ENCODE peak calls at places on chromosomes 2 and 18, in six cellular contexts. V is right atrium auricular region; D is PC-3; P is HepG2; X is CD8-positive, alpha-beta T cell; U is endothelial cell of umbilical vein. Q is an unnamed sample. For H3K4me1, the result is how much of the 10 kb centered on the place peaks cover.

GRCh38 chr18:13136056-13136688 is 82.4 kb upstream of the LDLRAD4 start:
- DNase-seq in V (no peak), D (no peak), P (no peak), X (peak), U (no peak), Q (no peak)

GRCh38 chr2:138237657-138238384 is 263.7 kb upstream of the SPOPL start:
- DNase-seq in V (no peak), D (no peak), P (no peak), X (no peak), U (peak), Q (no peak)

GRCh38 chr2:16663121-16663905 is 2.3 kb downstream of the CYRIA start:
- DNase-seq in V (no peak), D (no peak), P (no peak), X (no peak), U (no peak), Q (no peak)

GRCh38 chr2:45269149-45269793 is 260.0 kb upstream of the SIX2 start:
- DNase-seq in V (no peak), D (peak), P (no peak), X (no peak), U (peak), Q (no peak)

GRCh38 chr18:35526476-35527120 is 28.8 kb upstream of the INO80C start:
- DNase-seq in V (no peak), D (no peak), P (no peak), X (no peak), U (no peak), Q (no peak)

GRCh38 chr2:228869601-228870264 is 401.4 kb downstream of the PID1 start:
- DNase-seq in V (no peak), D (no peak), P (no peak), X (no peak), U (no peak), Q (no peak)

GRCh38 chr2:3712841-3713503 is 9.6 kb downstream of the DCDC2C start:
- DNase-seq in V (no peak), D (no peak), P (no peak), X (no peak), U (no peak), Q (no peak)

GRCh38 chr2:164766931-164767330 is 74.7 kb downstream of the COBLL1 start:
- DNase-seq in V (no peak), D (no peak), P (peak), X (no peak), U (no peak), Q (no peak)

GRCh38 chr2:212595036-212595654 is 56.5 kb upstream of the ERBB4 start:
- DNase-seq in V (no peak), D (peak), P (peak), X (no peak), U (no peak), Q (no peak)

GRCh38 chr2:47230418-47230817 is 75.3 kb upstream of the STPG4 start:
- DNase-seq in V (peak), D (no peak), P (no peak), X (no peak), U (no peak), Q (peak)

GRCh38 chr2:169693344-169693743 is 861 bp downstream of the CFAP210 start:
- DNase-seq in V (no peak), D (peak), P (peak), X (no peak), U (peak), Q (no peak)

GRCh38 chr2:26458365-26459042 is 19.4 kb downstream of the OTOF start:
- DNase-seq in V (no peak), D (no peak), P (no peak), X (no peak), U (no peak), Q (peak)

GRCh38 chr18:45249306-45249705 is 366.0 kb upstream of the SLC14A2 start:
- DNase-seq in V (no peak), D (no peak), P (no peak), X (no peak), U (no peak), Q (no peak)

GRCh38 chr2:240325006-240325653 is 110.3 kb upstream of the GPC1 start:
- DNase-seq in V (no peak), D (no peak), P (no peak), X (no peak), U (no peak), Q (no peak)

GRCh38 chr2:152244241-152244640 is 68.7 kb upstream of the STAM2 start:
- DNase-seq in V (no peak), D (no peak), P (no peak), X (no peak), U (no peak), Q (no peak)

GRCh38 chr2:7026740-7027139 is 109.5 kb downstream of the RNF144A start:
- DNase-seq in V (no peak), D (no peak), P (no peak), X (no peak), U (peak), Q (no peak)

GRCh38 chr2:211845346-211846030 is 693.1 kb downstream of the ERBB4 start:
- DNase-seq in V (no peak), D (no peak), P (no peak), X (no peak), U (no peak), Q (no peak)

GRCh38 chr2:76415821-76416220 is 705.1 kb upstream of the GCFC2 start:
- DNase-seq in V (no peak), D (no peak), P (no peak), X (no peak), U (no peak), Q (no peak)

GRCh38 chr2:71513721-71514120 is 60.4 kb downstream of the DYSF start:
- DNase-seq in V (no peak), D (no peak), P (no peak), X (no peak), U (no peak), Q (peak)

GRCh38 chr2:120013569-120014223 is 819 bp downstream of the EPB41L5 start:
- DNase-seq in V (no peak), D (peak), P (no peak), X (no peak), U (peak), Q (no peak)

GRCh38 chr2:120016800-120017199 is 3.9 kb downstream of the EPB41L5 start:
- DNase-seq in V (no peak), D (no peak), P (no peak), X (no peak), U (no peak), Q (no peak)

GRCh38 chr2:120014231-120014990 is 1.5 kb downstream of the EPB41L5 start:
- DNase-seq in V (no peak), D (no peak), P (no peak), X (no peak), U (no peak), Q (no peak)

GRCh38 chr2:120012363-120012762 is 514 bp upstream of the EPB41L5 start:
- DNase-seq in V (no peak), D (no peak), P (no peak), X (no peak), U (no peak), Q (no peak)

DNA sequence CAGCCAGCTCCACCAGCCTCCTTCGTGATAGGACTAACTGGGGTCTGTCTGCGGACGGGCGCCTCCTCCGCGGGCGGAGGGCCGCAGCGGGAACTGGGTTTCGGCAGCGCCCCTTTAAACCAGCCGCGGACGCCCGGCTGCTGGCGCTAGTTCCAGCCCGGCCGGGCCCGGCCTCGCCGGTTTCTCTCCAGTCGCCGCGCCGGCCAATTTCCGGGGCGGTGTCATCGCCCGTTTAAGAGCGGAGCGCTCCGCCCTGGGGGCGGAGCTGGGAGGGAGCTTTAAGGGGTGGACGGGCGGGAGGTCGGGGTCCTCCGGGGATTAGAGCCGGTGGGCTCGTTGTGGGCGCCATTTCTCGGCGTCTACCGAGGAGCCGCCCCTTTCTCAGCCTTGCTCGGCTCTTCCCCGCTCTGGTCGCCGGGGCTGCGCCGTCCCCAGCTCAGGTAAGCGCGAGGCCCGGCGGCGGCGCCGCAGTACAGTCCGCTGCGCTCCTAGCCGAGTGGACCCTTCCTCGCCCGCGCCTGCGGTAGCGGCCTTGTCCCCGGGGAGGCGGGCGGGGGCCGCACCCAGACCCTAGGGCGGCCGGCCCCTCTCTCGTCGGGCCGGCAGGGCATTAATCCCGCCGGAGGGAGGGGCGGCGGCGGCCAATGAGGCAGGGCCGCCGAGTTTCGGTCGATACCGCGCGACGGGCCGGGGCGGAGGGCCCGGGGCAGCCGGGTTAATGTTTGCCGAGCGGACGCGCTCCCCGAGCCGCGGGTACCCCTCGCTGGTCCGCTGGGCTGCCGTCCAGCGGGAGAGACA is at the start of gene EPB41L5:
- DNase-seq in V (peak), D (peak), P (peak), X (peak), U (peak), Q (peak)
- H3K4me3 ChIP-seq in V (peak), D (peak), P (peak), X (peak), U (peak), Q (peak)

GRCh38 chr2:134397146-134397896 is 143.4 kb downstream of the MGAT5 start:
- DNase-seq in V (no peak), D (no peak), P (no peak), X (no peak), U (no peak), Q (no peak)
- H3K4me1 ChIP-seq in V (under half), D (under half), P (under half), X (under half), U (half or more), Q (under half)

DNA sequence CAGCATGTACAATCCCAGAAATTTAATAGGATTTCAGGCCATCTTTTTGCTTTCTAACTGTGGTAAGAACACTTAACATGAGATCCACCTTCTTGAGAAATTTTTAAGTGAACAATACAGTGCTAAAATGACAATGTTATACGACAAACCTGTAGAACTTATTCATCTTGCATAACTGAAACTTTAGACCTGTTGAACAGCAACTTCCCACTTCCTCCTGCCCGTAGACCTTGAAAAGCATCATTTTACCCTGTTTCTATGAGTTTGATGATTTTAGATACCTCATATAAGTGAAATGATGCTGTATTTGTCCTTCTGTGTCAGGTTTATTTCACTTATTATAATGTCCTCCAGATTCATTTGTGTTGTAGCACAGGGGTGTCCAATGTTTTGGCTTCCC is 128.2 kb downstream of the CD226 start:
- DNase-seq in V (no peak), D (no peak), P (no peak), X (no peak), U (no peak), Q (no peak)
- H3K4me3 ChIP-seq in V (no peak), D (no peak), P (no peak), X (no peak), U (no peak), Q (no peak)

GRCh38 chr2:109030870-109031480 is 42.0 kb upstream of the EDAR start:
- DNase-seq in V (no peak), D (no peak), P (no peak), X (no peak), U (no peak), Q (no peak)

GRCh38 chr2:109031481-109032228 is 42.6 kb upstream of the EDAR start:
- DNase-seq in V (no peak), D (peak), P (peak), X (peak), U (peak), Q (no peak)

GRCh38 chr2:109029444-109030193 is 40.6 kb upstream of the EDAR start:
- DNase-seq in V (no peak), D (no peak), P (no peak), X (no peak), U (no peak), Q (no peak)

GRCh38 chr2:109033171-109033570 is 44.2 kb upstream of the EDAR start:
- DNase-seq in V (no peak), D (no peak), P (no peak), X (no peak), U (no peak), Q (no peak)

DNA sequence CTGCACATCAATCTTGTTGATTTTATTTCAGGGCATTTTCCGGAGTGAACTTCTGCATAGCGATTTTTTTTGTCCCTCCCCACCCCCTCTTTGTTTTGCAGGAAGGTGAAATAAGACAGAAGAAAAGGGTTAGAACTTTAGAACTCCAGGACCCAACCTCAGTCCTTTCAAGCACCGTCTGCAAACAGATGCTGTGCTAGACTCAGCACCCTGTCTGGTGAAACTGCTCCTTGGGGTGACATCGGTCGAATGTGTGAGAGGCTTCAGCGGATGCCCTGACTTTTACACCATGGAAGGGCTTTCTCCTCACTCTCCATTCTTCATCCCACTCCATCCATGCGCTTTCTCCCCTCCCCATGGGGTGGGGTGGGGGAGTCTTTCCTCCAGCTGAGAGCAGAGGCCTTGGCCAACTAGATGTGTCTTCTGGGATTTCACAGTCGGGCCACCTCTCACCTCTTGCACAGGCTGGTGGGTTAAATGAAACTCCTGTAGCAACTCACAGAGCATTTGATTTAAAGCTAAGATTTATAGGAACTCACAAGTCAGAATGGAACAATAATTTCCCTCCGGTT is 43.3 kb upstream of the EDAR start:
- DNase-seq in V (no peak), D (no peak), P (no peak), X (peak), U (no peak), Q (no peak)
- H3K4me1 ChIP-seq in V (under half), D (under half), P (under half), X (half or more), U (under half), Q (under half)

GRCh38 chr2:108621689-108622681 is 87.7 kb downstream of the LIMS1 start:
- DNase-seq in V (no peak), D (no peak), P (no peak), X (no peak), U (no peak), Q (no peak)

GRCh38 chr2:108619916-108620620 is 85.8 kb downstream of the LIMS1 start:
- DNase-seq in V (no peak), D (no peak), P (no peak), X (no peak), U (no peak), Q (no peak)

GRCh38 chr2:108623616-108624015 is 89.3 kb downstream of the LIMS1 start:
- DNase-seq in V (no peak), D (peak), P (no peak), X (no peak), U (no peak), Q (no peak)

GRCh38 chr2:108621087-108621559 is 86.9 kb downstream of the LIMS1 start:
- DNase-seq in V (no peak), D (peak), P (no peak), X (peak), U (peak), Q (no peak)

GRCh38 chr2:108620656-108621055 is 86.4 kb downstream of the LIMS1 start:
- DNase-seq in V (no peak), D (no peak), P (no peak), X (no peak), U (peak), Q (no peak)
- H3K4me3 ChIP-seq in V (no peak), D (no peak), P (no peak), X (no peak), U (no peak), Q (no peak)

DNA sequence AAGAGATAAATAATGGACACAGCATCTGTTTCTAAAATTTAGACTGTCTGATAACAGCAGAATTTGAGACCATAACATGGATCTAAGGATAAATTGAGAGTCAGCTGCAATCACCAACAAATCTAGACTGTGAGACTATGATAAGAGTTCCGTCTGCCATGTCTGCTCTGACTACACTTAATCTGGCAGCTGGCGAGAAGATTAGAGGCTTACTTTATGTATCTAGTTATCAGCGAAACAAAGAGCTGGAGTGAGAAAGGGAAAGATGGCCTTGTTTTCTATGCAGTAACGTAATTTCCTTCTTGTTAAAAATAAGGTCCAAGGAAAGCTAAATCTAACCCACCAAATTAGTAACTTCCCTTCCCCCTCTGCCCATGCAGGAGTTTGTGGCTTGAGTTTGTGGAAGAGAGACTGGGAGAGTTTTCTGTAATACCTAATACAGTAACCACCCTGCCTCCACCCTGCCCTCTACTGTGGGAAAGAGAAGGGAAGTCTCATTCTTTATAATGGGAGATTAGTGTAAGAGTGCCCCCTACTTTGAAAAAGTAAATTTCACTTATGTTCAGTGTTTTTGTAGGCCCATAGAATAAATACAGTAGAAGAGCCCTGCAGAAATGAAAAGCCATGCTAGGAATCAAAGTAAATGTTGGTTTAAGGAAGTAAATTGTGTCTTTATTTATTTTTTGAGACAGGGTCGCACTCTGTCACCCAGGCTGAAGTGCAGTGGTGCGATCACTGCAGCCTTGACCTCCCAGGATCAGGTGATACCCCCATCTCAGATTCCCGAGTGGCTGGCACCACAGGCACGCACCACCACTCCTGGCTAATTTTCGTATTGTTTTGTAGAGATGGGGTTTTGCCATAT is 27.5 kb downstream of the EML4 start:
- DNase-seq in V (peak), D (peak), P (peak), X (no peak), U (peak), Q (no peak)
- H3K4me1 ChIP-seq in V (under half), D (under half), P (half or more), X (half or more), U (under half), Q (under half)

GRCh38 chr2:128263902-128264331 is 54.8 kb downstream of the HS6ST1 start:
- DNase-seq in V (no peak), D (no peak), P (no peak), X (no peak), U (no peak), Q (no peak)

GRCh38 chr2:128261245-128262128 is 57.2 kb downstream of the HS6ST1 start:
- DNase-seq in V (no peak), D (no peak), P (no peak), X (no peak), U (no peak), Q (no peak)

GRCh38 chr2:128260239-128261138 is 58.2 kb downstream of the HS6ST1 start:
- DNase-seq in V (peak), D (peak), P (peak), X (no peak), U (peak), Q (peak)

GRCh38 chr2:128264881-128265607 is 53.6 kb downstream of the HS6ST1 start:
- DNase-seq in V (peak), D (no peak), P (no peak), X (no peak), U (no peak), Q (no peak)

DNA sequence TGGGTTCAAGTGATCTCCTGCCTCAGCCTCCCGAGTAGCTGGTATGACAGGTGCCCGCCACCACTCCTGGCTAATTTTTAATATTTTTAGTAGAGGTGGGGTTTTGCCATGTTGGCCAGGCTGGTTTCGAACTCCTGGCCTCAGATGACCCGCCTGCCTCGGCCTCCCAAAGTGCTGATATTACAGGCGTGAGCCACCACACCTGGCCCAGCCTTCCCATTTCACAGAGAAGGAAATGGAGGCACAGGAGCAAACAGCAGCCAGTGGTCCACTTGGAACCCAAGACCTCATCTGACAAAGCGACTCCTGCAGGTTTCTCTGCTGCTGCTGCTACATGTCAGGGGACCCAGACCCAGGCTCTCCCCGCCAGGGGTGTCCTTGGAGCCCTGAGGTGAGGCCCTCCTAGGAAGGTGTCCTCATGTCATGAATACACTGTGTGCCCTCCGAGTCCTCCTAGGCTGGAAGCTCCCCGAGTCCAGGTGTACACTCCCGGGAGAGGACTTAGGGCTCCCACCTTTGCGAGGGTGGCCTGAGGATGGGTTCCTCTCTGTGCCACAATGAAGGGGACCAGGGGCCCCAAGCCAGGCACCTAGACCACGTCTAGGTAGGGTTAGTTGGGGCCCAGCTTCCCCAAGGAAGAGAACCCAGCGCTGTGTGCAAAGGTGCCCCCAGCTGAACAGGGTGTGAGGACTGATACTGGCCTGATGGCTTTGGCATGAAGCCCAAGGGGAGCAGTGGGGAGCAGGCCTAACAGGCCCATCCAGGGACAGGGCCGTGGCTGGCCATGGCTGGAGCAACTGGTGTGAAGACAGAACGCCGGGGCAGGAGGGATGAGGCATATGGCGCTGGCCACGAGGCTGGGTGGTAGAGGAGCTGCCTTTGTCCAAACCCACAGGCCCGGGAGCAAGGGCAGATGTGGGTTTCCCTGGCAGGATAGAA is 56.1 kb downstream of the HS6ST1 start:
- DNase-seq in V (no peak), D (no peak), P (no peak), X (no peak), U (no peak), Q (no peak)
- H3K4me3 ChIP-seq in V (no peak), D (no peak), P (no peak), X (no peak), U (no peak), Q (no peak)